ENCODE peak calls at places on chromosomes 6 and 20, in seven cellular contexts. One of them, this sample, is unnamed.

GRCh38 chr6:34598725-34599124 is 42.6 kb upstream of the SPDEF start:
- DNase-seq in bronchial epithelial cell: no peak
- DNase-seq in K562: no peak
- DNase-seq in H1: no peak
- DNase-seq in mammary epithelial cell: no peak
- DNase-seq in prostate gland: peak; percentile 87
- DNase-seq in colonic mucosa: no peak
- DNase-seq in this sample: no peak

GRCh38 chr20:57717797-57718196 is 8.0 kb upstream of the PMEPA1 start:
- DNase-seq in H1: no peak
- DNase-seq in bronchial epithelial cell: peak; percentile 85
- DNase-seq in K562: no peak
- DNase-seq in colonic mucosa: no peak
- DNase-seq in mammary epithelial cell: peak; percentile 55
- DNase-seq in prostate gland: peak; percentile 65
- DNase-seq in this sample: no peak

GRCh38 chr6:33105386-33105785 is 29.6 kb downstream of the HLA-DPB1 start:
- DNase-seq in prostate gland: no peak
- DNase-seq in colonic mucosa: no peak
- DNase-seq in mammary epithelial cell: no peak
- DNase-seq in K562: no peak
- DNase-seq in bronchial epithelial cell: no peak
- DNase-seq in H1: no peak
- DNase-seq in this sample: no peak

GRCh38 chr20:4898282-4898681 is 103.0 kb downstream of the SLC23A2 start:
- DNase-seq in prostate gland: no peak
- DNase-seq in colonic mucosa: peak; percentile 62
- DNase-seq in H1: no peak
- DNase-seq in bronchial epithelial cell: peak; percentile 97
- DNase-seq in mammary epithelial cell: peak; percentile 98
- DNase-seq in K562: no peak
- DNase-seq in this sample: no peak

GRCh38 chr6:136403166-136403980 is 113.7 kb upstream of the BCLAF1 start:
- DNase-seq in colonic mucosa: no peak
- DNase-seq in K562: peak; percentile 44
- DNase-seq in H1: no peak
- DNase-seq in bronchial epithelial cell: peak; percentile 97
- DNase-seq in mammary epithelial cell: peak; percentile 98
- DNase-seq in prostate gland: no peak
- DNase-seq in this sample: no peak

GRCh38 chr6:167827588-167828324 is 1.0 kb downstream of the AFDN start:
- DNase-seq in bronchial epithelial cell: no peak
- DNase-seq in H1: no peak
- DNase-seq in K562: peak; percentile 34
- DNase-seq in colonic mucosa: peak; percentile 66
- DNase-seq in prostate gland: peak; percentile 37
- DNase-seq in mammary epithelial cell: peak; percentile 48
- DNase-seq in this sample: peak; percentile 63

GRCh38 chr6:98764378-98764911 is 69.9 kb upstream of the POU3F2 start:
- DNase-seq in bronchial epithelial cell: no peak
- DNase-seq in prostate gland: no peak
- DNase-seq in colonic mucosa: no peak
- DNase-seq in mammary epithelial cell: no peak
- DNase-seq in H1: no peak
- DNase-seq in K562: no peak
- DNase-seq in this sample: no peak

GRCh38 chr6:110652520-110652919 is 162.7 kb downstream of the CDK19 start:
- DNase-seq in bronchial epithelial cell: peak; percentile 36
- DNase-seq in prostate gland: no peak
- DNase-seq in mammary epithelial cell: peak; percentile 45
- DNase-seq in H1: no peak
- DNase-seq in colonic mucosa: no peak
- DNase-seq in K562: no peak
- DNase-seq in this sample: no peak

GRCh38 chr6:170117111-170117972 is 173.5 kb downstream of the DLL1 start:
- DNase-seq in K562: no peak
- DNase-seq in bronchial epithelial cell: no peak
- DNase-seq in prostate gland: no peak
- DNase-seq in colonic mucosa: no peak
- DNase-seq in H1: no peak
- DNase-seq in mammary epithelial cell: no peak
- DNase-seq in this sample: no peak

GRCh38 chr6:105992315-105992961 is 93.7 kb upstream of the PRDM1 start:
- DNase-seq in prostate gland: peak; percentile 81
- DNase-seq in bronchial epithelial cell: peak; percentile 59
- DNase-seq in colonic mucosa: peak; percentile 87
- DNase-seq in H1: no peak
- DNase-seq in K562: peak; percentile 97
- DNase-seq in mammary epithelial cell: peak; percentile 67
- DNase-seq in this sample: peak; percentile 91

DNA sequence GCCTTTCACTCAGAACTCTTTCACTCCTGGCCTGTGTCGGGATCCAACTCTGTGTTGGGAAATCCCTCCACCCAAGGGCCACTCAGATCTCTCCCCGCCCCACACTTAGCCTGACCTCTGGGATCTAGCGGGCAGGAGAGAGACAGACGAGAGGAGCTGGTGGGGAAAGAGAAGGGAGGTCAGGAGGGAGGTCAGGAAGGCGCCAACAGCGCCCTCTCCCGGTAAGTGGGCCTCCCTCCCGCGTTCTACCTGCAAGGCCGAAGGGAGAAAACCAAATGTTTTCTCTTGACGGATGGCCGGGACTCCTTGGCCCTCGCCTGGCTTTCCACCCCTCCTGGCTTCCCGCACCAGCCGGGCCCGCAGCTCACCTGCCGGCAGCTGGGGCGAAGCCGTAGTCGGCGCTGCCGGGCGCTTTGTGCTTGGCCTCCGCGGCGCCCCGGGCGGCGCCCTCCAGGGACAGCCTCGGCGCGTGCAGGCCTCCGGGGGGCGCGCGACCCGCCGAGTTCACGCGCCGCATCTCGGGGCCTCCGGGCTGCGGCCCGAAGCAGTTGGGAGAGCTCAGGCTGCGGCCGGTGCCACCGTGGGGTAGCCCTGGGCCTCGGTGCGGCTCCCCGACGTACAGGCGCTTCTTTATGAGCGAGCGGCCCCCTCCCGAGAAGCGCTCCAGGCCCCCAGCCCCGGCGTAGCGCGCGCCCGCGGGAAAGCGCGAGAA is 38.2 kb downstream of the C6orf132 start:
- DNase-seq in colonic mucosa: peak; percentile 59
- DNase-seq in prostate gland: no peak
- DNase-seq in H1: peak; percentile 51
- DNase-seq in K562: peak; percentile 93
- DNase-seq in bronchial epithelial cell: no peak
- DNase-seq in mammary epithelial cell: no peak
- DNase-seq in this sample: peak; percentile 77
- H3K4me3 ChIP-seq in colonic mucosa: peak overlapping the region; percentile 38
- H3K4me3 ChIP-seq in prostate gland: peak overlapping the region; percentile 7
- H3K4me3 ChIP-seq in H1: peak overlapping the region; percentile 26
- H3K4me3 ChIP-seq in K562: peak overlapping the region; percentile 50
- H3K4me3 ChIP-seq in bronchial epithelial cell: no peak overlapping the region
- H3K4me3 ChIP-seq in mammary epithelial cell: no peak overlapping the region
- H3K4me3 ChIP-seq in this sample: peak overlapping the region; percentile 53

DNA sequence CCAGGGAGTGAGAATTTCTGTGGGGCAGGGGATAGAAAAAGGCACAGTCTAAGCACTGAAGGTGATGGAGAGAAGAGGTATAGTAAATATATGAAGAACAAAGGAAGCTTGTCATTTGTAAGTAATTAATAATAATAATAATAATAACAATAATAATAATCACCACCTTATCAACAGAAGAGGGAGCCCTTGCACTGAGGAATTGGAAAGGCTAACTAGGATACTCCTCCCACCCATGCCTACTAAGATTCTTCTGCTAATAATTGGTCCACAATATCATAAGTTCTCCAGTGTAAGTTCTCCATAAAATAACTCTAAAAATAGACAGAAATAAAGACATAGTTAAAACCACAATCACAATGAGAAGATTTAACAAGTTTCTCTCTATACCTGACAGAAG is 912 bp upstream of the OR12D3 start:
- DNase-seq in prostate gland: no peak
- DNase-seq in H1: no peak
- DNase-seq in K562: no peak
- DNase-seq in colonic mucosa: no peak
- DNase-seq in bronchial epithelial cell: peak; percentile 49
- DNase-seq in mammary epithelial cell: peak; percentile 6
- DNase-seq in this sample: no peak
- TF ChIP-seq CTCF in prostate gland: no peak
- TF ChIP-seq CTCF in H1: peak; percentile 32
- TF ChIP-seq CTCF in K562: peak; percentile 24
- TF ChIP-seq CTCF in colonic mucosa: no peak
- TF ChIP-seq CTCF in bronchial epithelial cell: peak; percentile 32
- TF ChIP-seq CTCF in mammary epithelial cell: peak; percentile 28
- TF ChIP-seq CTCF in this sample: peak; percentile 17

GRCh38 chr6:31768717-31769257 is 6.3 kb downstream of the SAPCD1 start:
- DNase-seq in mammary epithelial cell: no peak
- DNase-seq in colonic mucosa: no peak
- DNase-seq in K562: no peak
- DNase-seq in prostate gland: no peak
- DNase-seq in bronchial epithelial cell: no peak
- DNase-seq in H1: no peak
- DNase-seq in this sample: no peak

GRCh38 chr6:31767096-31767645 is 4.7 kb downstream of the SAPCD1 start:
- DNase-seq in H1: no peak
- DNase-seq in prostate gland: no peak
- DNase-seq in K562: no peak
- DNase-seq in mammary epithelial cell: no peak
- DNase-seq in bronchial epithelial cell: no peak
- DNase-seq in colonic mucosa: no peak
- DNase-seq in this sample: no peak

GRCh38 chr6:31771992-31772358 is 5.2 kb downstream of the VWA7 start:
- DNase-seq in bronchial epithelial cell: no peak
- DNase-seq in K562: no peak
- DNase-seq in colonic mucosa: no peak
- DNase-seq in prostate gland: no peak
- DNase-seq in mammary epithelial cell: no peak
- DNase-seq in H1: no peak
- DNase-seq in this sample: no peak

GRCh38 chr6:31770860-31771259 is 6.3 kb downstream of the VWA7 start:
- DNase-seq in K562: no peak
- DNase-seq in prostate gland: no peak
- DNase-seq in mammary epithelial cell: no peak
- DNase-seq in colonic mucosa: no peak
- DNase-seq in bronchial epithelial cell: no peak
- DNase-seq in H1: no peak
- DNase-seq in this sample: no peak

DNA sequence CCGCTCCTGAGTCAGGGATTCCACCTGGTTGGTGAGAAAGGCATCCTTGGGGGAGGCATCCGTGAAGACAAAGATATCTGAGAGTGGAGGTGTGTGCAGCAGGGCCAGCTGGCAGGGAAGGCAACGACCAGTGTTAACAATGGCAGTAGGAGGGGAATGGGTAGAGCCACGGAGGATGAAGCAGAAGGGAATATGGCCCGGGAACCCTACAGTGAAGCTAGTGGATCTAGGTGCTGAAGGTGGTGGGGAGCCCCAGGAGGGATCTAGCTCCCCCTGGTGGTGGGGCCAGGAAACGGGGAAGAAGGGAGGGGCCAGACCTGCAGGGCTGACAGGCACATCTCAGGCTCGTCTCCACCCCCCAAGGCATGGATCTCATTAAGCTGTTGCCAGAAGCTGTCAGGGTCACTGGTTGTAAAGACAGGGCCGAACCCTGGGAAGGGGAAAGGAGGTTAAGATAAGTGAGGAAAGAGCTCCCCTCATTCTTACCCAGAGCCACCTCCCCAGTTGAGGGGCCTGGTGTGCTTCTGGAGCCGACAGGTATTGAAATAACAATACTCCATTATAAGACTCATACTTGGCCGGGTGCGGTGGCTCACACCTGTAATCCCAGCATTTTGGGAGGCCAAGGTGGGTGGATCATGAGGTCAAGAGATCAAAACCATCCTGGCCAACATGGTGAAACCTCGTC is 7.3 kb downstream of the VWA7 start:
- DNase-seq in prostate gland: peak; percentile 65
- DNase-seq in bronchial epithelial cell: peak; percentile 57
- DNase-seq in colonic mucosa: peak; percentile 93
- DNase-seq in mammary epithelial cell: peak; percentile 70
- DNase-seq in K562: peak; percentile 100
- DNase-seq in H1: peak; percentile 63
- DNase-seq in this sample: peak; percentile 73
- H3K36me3 ChIP-seq in prostate gland: no peaks in the 10 kb centered on the region
- H3K36me3 ChIP-seq in bronchial epithelial cell: no peaks in the 10 kb centered on the region
- H3K36me3 ChIP-seq in colonic mucosa: no peaks in the 10 kb centered on the region
- H3K36me3 ChIP-seq in mammary epithelial cell: no peaks in the 10 kb centered on the region
- H3K36me3 ChIP-seq in K562: no peaks in the 10 kb centered on the region
- H3K36me3 ChIP-seq in H1: no peaks in the 10 kb centered on the region
- H3K36me3 ChIP-seq in this sample: no peaks in the 10 kb centered on the region

DNA sequence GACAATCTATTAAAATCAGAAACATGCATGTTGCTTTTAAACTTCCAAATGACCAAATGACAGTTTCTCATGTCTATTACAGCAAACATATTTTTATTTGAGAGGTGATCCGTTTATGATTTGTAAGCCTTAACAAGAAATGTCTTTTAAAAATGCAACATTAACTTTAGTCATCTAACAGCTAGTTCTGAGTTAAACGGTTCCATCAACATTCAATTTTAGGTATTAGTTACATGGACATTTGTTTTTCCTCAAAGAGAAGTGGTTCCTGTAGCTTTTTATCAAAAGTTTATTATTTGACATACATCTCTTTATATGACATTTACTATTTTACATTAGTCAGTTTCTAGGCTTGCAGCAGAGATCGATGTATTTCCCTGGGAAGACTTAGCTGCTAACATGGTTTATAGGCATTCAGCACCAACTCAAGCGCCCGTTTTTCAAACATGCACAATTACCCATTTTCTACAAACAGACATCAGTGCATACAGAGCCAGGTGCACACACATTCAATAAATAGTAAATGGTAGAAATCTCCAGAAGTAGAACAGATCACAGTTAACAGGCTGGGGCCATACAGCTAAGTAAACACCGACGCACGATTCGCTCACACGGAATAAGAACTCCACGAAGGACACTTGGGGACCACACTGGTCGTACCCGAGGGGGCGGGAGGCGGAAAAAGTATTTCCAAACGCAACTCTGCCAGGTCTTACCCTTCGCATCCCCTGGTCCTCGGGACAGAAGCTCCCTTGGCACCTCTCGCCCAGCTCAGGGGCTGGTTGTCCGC is 865 bp downstream of the CNR1 start:
- DNase-seq in K562: no peak
- DNase-seq in bronchial epithelial cell: no peak
- DNase-seq in colonic mucosa: no peak
- DNase-seq in mammary epithelial cell: no peak
- DNase-seq in prostate gland: no peak
- DNase-seq in H1: no peak
- DNase-seq in this sample: no peak
- H3K4me3 ChIP-seq in K562: no peak overlapping the region
- H3K4me3 ChIP-seq in bronchial epithelial cell: peak overlapping the region; percentile 21
- H3K4me3 ChIP-seq in colonic mucosa: peak overlapping the region; percentile 52
- H3K4me3 ChIP-seq in mammary epithelial cell: peak overlapping the region; percentile 12
- H3K4me3 ChIP-seq in prostate gland: peak overlapping the region; percentile 28
- H3K4me3 ChIP-seq in H1: peak overlapping the region; percentile 68
- H3K4me3 ChIP-seq in this sample: peak overlapping the region; percentile 77

GRCh38 chr6:38720295-38720694 is 5.2 kb downstream of the DNAH8 start:
- DNase-seq in prostate gland: no peak
- DNase-seq in K562: no peak
- DNase-seq in H1: no peak
- DNase-seq in colonic mucosa: no peak
- DNase-seq in mammary epithelial cell: peak; percentile 12
- DNase-seq in bronchial epithelial cell: peak; percentile 37
- DNase-seq in this sample: no peak
- TF ChIP-seq CTCF in prostate gland: no peak
- TF ChIP-seq CTCF in K562: peak; percentile 52
- TF ChIP-seq CTCF in H1: peak; percentile 39
- TF ChIP-seq CTCF in colonic mucosa: no peak
- TF ChIP-seq CTCF in mammary epithelial cell: peak; percentile 22
- TF ChIP-seq CTCF in bronchial epithelial cell: no peak
- TF ChIP-seq CTCF in this sample: peak; percentile 16

This sample was measured in GM06990.